ENCODE peak calls at places on chromosomes 11 and 22, in five cellular contexts. P, Z, R, T and O are unnamed samples.

GRCh38 chr22:50544078-50544745 is 1.5 kb upstream of the KLHDC7B start:
- DNase-seq in Z (no peak), R (peak), P (peak), T (peak), O (peak)

GRCh38 chr11:70153133-70153727 is 49.9 kb upstream of the FADD start:
- DNase-seq in P (no peak), T (no peak), R (no peak), Z (no peak), O (no peak)

GRCh38 chr11:3166268-3167142 is 1.4 kb upstream of the OSBPL5 start:
- DNase-seq in P (peak), T (no peak), Z (no peak), R (no peak), O (peak)

GRCh38 chr11:20933958-20934357 is 264.6 kb downstream of the NELL1 start:
- DNase-seq in R (no peak), Z (no peak), T (no peak), P (no peak), O (no peak)

GRCh38 chr11:113176561-113176960 is 137.8 kb upstream of the TTC12 start:
- DNase-seq in T (no peak), P (no peak), R (no peak), Z (no peak), O (no peak)

GRCh38 chr11:9568854-9569587 is 4.4 kb upstream of the WEE1 start:
- DNase-seq in P (no peak), T (no peak), Z (peak), R (peak), O (no peak)

GRCh38 chr11:73268671-73269271 is 3.4 kb upstream of the P2RY6 start:
- DNase-seq in P (no peak), T (peak), Z (no peak), R (no peak), O (no peak)

GRCh38 chr11:27514558-27514957 is 8.0 kb upstream of the LIN7C start:
- DNase-seq in T (no peak), R (no peak), P (no peak), Z (no peak), O (no peak)

GRCh38 chr22:39474351-39474991 is 17.7 kb downstream of the MGAT3 start:
- DNase-seq in R (no peak), P (no peak), Z (no peak), T (no peak), O (no peak)

GRCh38 chr11:104337273-104337672 is 173.3 kb upstream of the PDGFD start:
- DNase-seq in P (no peak), R (no peak), Z (no peak), T (no peak), O (no peak)

GRCh38 chr11:1952806-1953482 is 5.8 kb downstream of the MRPL23 start:
- DNase-seq in T (peak), P (peak), R (no peak), Z (no peak), O (peak)

GRCh38 chr11:65851811-65852507 is 6.0 kb downstream of the CFL1 start:
- DNase-seq in P (no peak), R (no peak), T (no peak), Z (no peak), O (no peak)

GRCh38 chr11:65849771-65850216 is 8.2 kb downstream of the CFL1 start:
- DNase-seq in R (no peak), Z (no peak), P (no peak), T (no peak), O (no peak)

GRCh38 chr11:65849366-65849765 is 8.6 kb downstream of the CFL1 start:
- DNase-seq in T (no peak), Z (no peak), R (no peak), P (no peak), O (no peak)

GRCh38 chr11:65851083-65851579 is 6.8 kb downstream of the CFL1 start:
- DNase-seq in P (peak), Z (no peak), T (no peak), R (no peak), O (no peak)

DNA sequence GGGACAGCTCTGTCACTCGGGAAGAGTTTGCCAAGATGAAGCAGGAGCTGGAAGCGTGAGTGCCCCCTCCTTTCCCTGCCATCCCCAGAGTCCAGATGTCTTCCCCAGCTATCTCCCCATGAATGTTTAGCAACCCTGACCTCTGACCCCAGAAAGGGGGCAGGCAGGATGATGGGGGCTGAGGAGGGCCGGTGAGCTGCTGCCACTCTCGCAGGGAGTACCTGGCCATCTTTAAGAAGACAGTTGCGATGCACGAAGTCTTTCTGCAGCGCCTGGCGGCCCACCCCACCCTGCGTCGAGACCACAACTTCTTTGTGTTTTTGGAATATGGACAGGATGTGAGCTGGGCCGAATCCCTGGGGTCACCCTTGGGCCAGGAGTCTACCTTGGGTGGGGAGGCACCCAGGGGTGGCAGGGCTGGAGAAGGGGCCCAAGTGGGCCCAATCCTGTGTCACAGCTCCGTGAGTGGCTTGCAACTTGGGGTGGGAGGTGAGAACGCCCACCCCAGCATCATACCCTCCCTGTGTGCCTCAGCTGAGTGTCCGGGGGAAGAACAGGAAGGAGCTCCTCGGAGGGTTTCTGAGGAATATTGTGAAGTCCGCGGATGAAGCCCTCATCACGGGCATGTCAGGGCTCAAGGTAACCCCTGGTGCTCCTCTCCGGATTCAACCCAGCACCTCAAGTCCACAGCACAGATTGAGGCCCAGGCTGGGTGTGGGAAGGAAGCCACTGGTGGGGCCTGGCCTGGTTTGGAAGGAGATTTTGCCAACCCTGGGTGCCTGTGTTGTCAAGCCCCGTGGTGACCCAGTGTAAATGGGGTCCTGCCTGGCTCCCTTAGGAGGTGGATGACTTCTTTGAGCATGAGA is 7.5 kb downstream of the CFL1 start:
- DNase-seq in R (no peak), Z (no peak), T (no peak), P (no peak), O (no peak)
- TF ChIP-seq POLR2AphosphoS5 in R (peak), Z (no peak), T (no peak), P (no peak), O (peak)

GRCh38 chr11:11621881-11622706 is at the start of gene GALNT18:
- DNase-seq in Z (peak), T (peak), R (peak), P (peak), O (peak)
- TF ChIP-seq CTCF in Z (peak), T (peak), R (peak), P (peak), O (peak)

GRCh38 chr22:26981520-26981919 is 324.1 kb downstream of the MIAT start:
- DNase-seq in R (no peak), Z (no peak), P (no peak), T (no peak), O (no peak)
- TF ChIP-seq POLR2AphosphoS5 in R (no peak), Z (no peak), P (no peak), T (no peak), O (no peak)

GRCh38 chr22:17132112-17132511 is 11.0 kb upstream of the TMEM121B start:
- DNase-seq in R (no peak), Z (no peak), T (no peak), P (no peak), O (no peak)

GRCh38 chr22:17135153-17135760 is 14.1 kb upstream of the TMEM121B start:
- DNase-seq in T (no peak), Z (no peak), R (no peak), P (no peak), O (peak)

GRCh38 chr22:17130199-17130598 is 9.0 kb upstream of the TMEM121B start:
- DNase-seq in R (no peak), T (no peak), Z (no peak), P (no peak), O (no peak)

GRCh38 chr22:17133137-17133536 is 12.0 kb upstream of the TMEM121B start:
- DNase-seq in T (no peak), Z (no peak), P (no peak), R (no peak), O (no peak)

DNA sequence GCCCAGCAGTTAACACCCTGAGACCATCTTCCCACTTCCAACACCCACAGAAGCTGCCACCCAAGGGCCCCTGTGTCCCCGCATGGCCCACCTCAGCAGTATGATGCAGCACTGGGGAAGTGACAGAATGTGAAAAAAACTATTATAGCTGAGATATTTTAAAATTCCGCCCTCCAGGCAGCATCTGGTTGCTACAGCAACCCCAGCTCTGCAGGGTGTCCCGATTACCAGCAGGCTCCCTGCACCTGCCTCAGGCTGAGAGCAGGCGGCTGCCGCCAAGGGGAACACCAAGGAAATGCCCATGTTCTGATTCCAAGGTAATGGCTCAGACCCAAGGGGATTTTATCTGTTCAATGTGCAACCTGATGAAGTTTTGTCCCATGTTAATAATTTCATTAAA is 10.5 kb upstream of the TMEM121B start:
- DNase-seq in T (no peak), Z (no peak), P (no peak), R (no peak), O (peak)
- TF ChIP-seq CTCF in T (no peak), Z (no peak), P (no peak), R (no peak), O (no peak)